ENCODE peak calls at places on chromosome 2, in five cellular contexts. One of them, this sample, is unnamed.

GRCh38 chr2:215435809-215436704 is at the start of gene FN1:
- DNase-seq in A549: peak; percentile 62
- DNase-seq in IMR-90: peak; percentile 98
- DNase-seq in H1: peak; percentile 68
- DNase-seq in K562: peak; percentile 72
- DNase-seq in this sample: peak; percentile 91

GRCh38 chr2:11768940-11769339 is 22.5 kb downstream of the LPIN1 start:
- DNase-seq in A549: no peak
- DNase-seq in IMR-90: no peak
- DNase-seq in H1: no peak
- DNase-seq in K562: no peak
- DNase-seq in this sample: no peak

GRCh38 chr2:66547887-66548286 is 113.0 kb downstream of the MEIS1 start:
- DNase-seq in A549: no peak
- DNase-seq in IMR-90: no peak
- DNase-seq in H1: no peak
- DNase-seq in K562: no peak
- DNase-seq in this sample: no peak

GRCh38 chr2:169877406-169877805 is 50.2 kb downstream of the UBR3 start:
- DNase-seq in A549: no peak
- DNase-seq in IMR-90: peak; percentile 33
- DNase-seq in H1: no peak
- DNase-seq in K562: peak; percentile 59
- DNase-seq in this sample: peak; percentile 31

GRCh38 chr2:86298411-86299390 is 38.7 kb downstream of the REEP1 start:
- DNase-seq in A549: peak; percentile 65
- DNase-seq in IMR-90: no peak
- DNase-seq in H1: no peak
- DNase-seq in K562: no peak
- DNase-seq in this sample: peak; percentile 38

GRCh38 chr2:30135541-30135940 is 11.3 kb upstream of the YPEL5 start:
- DNase-seq in A549: no peak
- DNase-seq in IMR-90: no peak
- DNase-seq in H1: no peak
- DNase-seq in K562: no peak
- DNase-seq in this sample: no peak

GRCh38 chr2:28594369-28595108 is 98.7 kb downstream of the PLB1 start:
- DNase-seq in A549: peak; percentile 90
- DNase-seq in IMR-90: peak; percentile 82
- DNase-seq in H1: peak; percentile 70
- DNase-seq in K562: peak; percentile 91
- DNase-seq in this sample: peak; percentile 72

GRCh38 chr2:215698566-215698965 is 262.7 kb upstream of the FN1 start:
- DNase-seq in A549: no peak
- DNase-seq in IMR-90: peak; percentile 96
- DNase-seq in H1: no peak
- DNase-seq in K562: no peak
- DNase-seq in this sample: no peak

GRCh38 chr2:84894131-84894586 is 11.3 kb upstream of the TMSB10 start:
- DNase-seq in A549: no peak
- DNase-seq in IMR-90: no peak
- DNase-seq in H1: no peak
- DNase-seq in K562: no peak
- DNase-seq in this sample: no peak

GRCh38 chr2:170073288-170073687 is 104.7 kb upstream of the MYO3B start:
- DNase-seq in A549: no peak
- DNase-seq in IMR-90: peak; percentile 71
- DNase-seq in H1: no peak
- DNase-seq in K562: no peak
- DNase-seq in this sample: no peak

GRCh38 chr2:234374671-234375245 is 122.1 kb downstream of the ARL4C start:
- DNase-seq in A549: no peak
- DNase-seq in IMR-90: no peak
- DNase-seq in H1: no peak
- DNase-seq in K562: no peak
- DNase-seq in this sample: no peak

GRCh38 chr2:141517180-141517851 is 613.5 kb downstream of the LRP1B start:
- DNase-seq in A549: peak; percentile 1
- DNase-seq in IMR-90: no peak
- DNase-seq in H1: no peak
- DNase-seq in K562: no peak
- DNase-seq in this sample: no peak

GRCh38 chr2:119692310-119692709 is 13.3 kb downstream of the TMEM177 start:
- DNase-seq in A549: no peak
- DNase-seq in IMR-90: no peak
- DNase-seq in H1: no peak
- DNase-seq in K562: no peak
- DNase-seq in this sample: no peak

GRCh38 chr2:7429733-7430132 is 512.5 kb downstream of the RNF144A start:
- DNase-seq in A549: peak; percentile 27
- DNase-seq in IMR-90: no peak
- DNase-seq in H1: no peak
- DNase-seq in K562: no peak
- DNase-seq in this sample: no peak

GRCh38 chr2:25521665-25522387 is 151.6 kb downstream of the DTNB start:
- DNase-seq in A549: peak; percentile 28
- DNase-seq in IMR-90: peak; percentile 81
- DNase-seq in H1: no peak
- DNase-seq in K562: peak; percentile 60
- DNase-seq in this sample: peak; percentile 72

GRCh38 chr2:107545066-107545465 is 281.6 kb upstream of the RGPD4 start:
- DNase-seq in A549: no peak
- DNase-seq in IMR-90: no peak
- DNase-seq in H1: no peak
- DNase-seq in K562: no peak
- DNase-seq in this sample: no peak

GRCh38 chr2:9164112-9164608 is 42.5 kb upstream of the ASAP2 start:
- DNase-seq in A549: no peak
- DNase-seq in IMR-90: no peak
- DNase-seq in H1: no peak
- DNase-seq in K562: no peak
- DNase-seq in this sample: no peak

GRCh38 chr2:149739171-149739879 is 151.8 kb upstream of the MMADHC start:
- DNase-seq in A549: no peak
- DNase-seq in IMR-90: peak; percentile 33
- DNase-seq in H1: no peak
- DNase-seq in K562: no peak
- DNase-seq in this sample: no peak

GRCh38 chr2:133787207-133787606 is 218.9 kb upstream of the NCKAP5 start:
- DNase-seq in A549: no peak
- DNase-seq in IMR-90: peak; percentile 77
- DNase-seq in H1: no peak
- DNase-seq in K562: no peak
- DNase-seq in this sample: no peak

GRCh38 chr2:206092297-206092696 is 6.3 kb upstream of the INO80D start:
- DNase-seq in A549: no peak
- DNase-seq in IMR-90: no peak
- DNase-seq in H1: no peak
- DNase-seq in K562: no peak
- DNase-seq in this sample: no peak

GRCh38 chr2:127953849-127954248 is 68.1 kb upstream of the AMMECR1L start:
- DNase-seq in A549: no peak
- DNase-seq in IMR-90: peak; percentile 23
- DNase-seq in H1: no peak
- DNase-seq in K562: no peak
- DNase-seq in this sample: no peak

GRCh38 chr2:125886153-125886552 is 769.8 kb upstream of the GYPC start:
- DNase-seq in A549: no peak
- DNase-seq in IMR-90: no peak
- DNase-seq in H1: no peak
- DNase-seq in K562: no peak
- DNase-seq in this sample: no peak

GRCh38 chr2:220320326-220320725 is 692.9 kb downstream of the SLC4A3 start:
- DNase-seq in A549: no peak
- DNase-seq in IMR-90: peak; percentile 73
- DNase-seq in H1: no peak
- DNase-seq in K562: no peak
- DNase-seq in this sample: no peak

GRCh38 chr2:111662771-111663470 is 221.1 kb downstream of the ANAPC1 start:
- DNase-seq in A549: no peak
- DNase-seq in IMR-90: peak; percentile 10
- DNase-seq in H1: no peak
- DNase-seq in K562: no peak
- DNase-seq in this sample: no peak

GRCh38 chr2:33411765-33412164 is 64.7 kb upstream of the RASGRP3 start:
- DNase-seq in A549: peak; percentile 84
- DNase-seq in IMR-90: peak; percentile 93
- DNase-seq in H1: no peak
- DNase-seq in K562: no peak
- DNase-seq in this sample: peak; percentile 15

GRCh38 chr2:43070676-43071491 is 155.5 kb downstream of the ZFP36L2 start:
- DNase-seq in A549: no peak
- DNase-seq in IMR-90: no peak
- DNase-seq in H1: no peak
- DNase-seq in K562: no peak
- DNase-seq in this sample: peak; percentile 56

GRCh38 chr2:104702451-104702850 is 151.5 kb upstream of the POU3F3 start:
- DNase-seq in A549: no peak
- DNase-seq in IMR-90: no peak
- DNase-seq in H1: no peak
- DNase-seq in K562: no peak
- DNase-seq in this sample: no peak
- TF ChIP-seq MAFK in A549: no peak
- TF ChIP-seq MAFK in IMR-90: no peak
- TF ChIP-seq MAFK in H1: no peak
- TF ChIP-seq MAFK in K562: no peak
- TF ChIP-seq MAFK in this sample: no peak

GRCh38 chr2:238730001-238730669 is 117.8 kb upstream of the TWIST2 start:
- DNase-seq in A549: no peak
- DNase-seq in IMR-90: no peak
- DNase-seq in H1: no peak
- DNase-seq in K562: no peak
- DNase-seq in this sample: no peak

GRCh38 chr2:238726670-238727584 is 121.0 kb upstream of the TWIST2 start:
- DNase-seq in A549: no peak
- DNase-seq in IMR-90: no peak
- DNase-seq in H1: no peak
- DNase-seq in K562: no peak
- DNase-seq in this sample: no peak

GRCh38 chr2:238729261-238729935 is 118.5 kb upstream of the TWIST2 start:
- DNase-seq in A549: no peak
- DNase-seq in IMR-90: no peak
- DNase-seq in H1: no peak
- DNase-seq in K562: no peak
- DNase-seq in this sample: no peak

GRCh38 chr2:238728322-238729260 is 119.3 kb upstream of the TWIST2 start:
- DNase-seq in A549: no peak
- DNase-seq in IMR-90: peak; percentile 76
- DNase-seq in H1: peak; percentile 19
- DNase-seq in K562: no peak
- DNase-seq in this sample: no peak

DNA sequence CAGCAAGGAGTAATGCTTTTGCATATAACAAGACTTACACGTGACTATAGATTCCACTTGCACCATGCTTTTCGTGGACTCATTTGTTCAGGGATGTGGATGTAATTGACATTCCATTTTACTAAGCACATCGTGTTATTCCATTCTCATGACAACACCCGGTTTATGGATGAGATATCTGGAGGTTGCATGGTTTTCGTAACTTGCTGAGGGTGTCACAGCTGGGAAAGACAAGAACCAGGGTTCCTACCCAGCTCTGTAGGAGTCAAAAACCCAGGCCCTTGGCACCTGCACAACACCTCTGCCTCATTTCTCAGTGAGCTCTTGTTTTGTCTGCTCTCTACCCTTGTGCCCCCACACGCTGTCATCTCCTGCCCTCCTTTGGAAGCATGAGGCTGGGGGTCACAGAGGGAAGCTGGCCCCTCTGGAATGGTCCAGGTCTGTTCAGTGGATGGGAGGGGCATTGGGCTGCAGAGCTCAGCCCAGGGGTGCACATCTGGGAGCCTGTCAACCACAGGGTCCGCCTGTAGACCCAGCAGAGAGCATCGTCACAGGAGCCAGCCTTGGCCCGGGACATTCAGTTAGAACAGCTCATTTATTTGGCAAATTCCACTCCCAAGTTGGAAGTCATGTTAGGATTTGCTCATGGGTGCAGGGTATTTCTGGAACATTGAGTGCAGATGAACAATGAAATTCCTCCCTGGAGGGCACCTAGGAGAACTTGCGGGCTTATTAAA is 120.1 kb upstream of the TWIST2 start:
- DNase-seq in A549: no peak
- DNase-seq in IMR-90: peak; percentile 57
- DNase-seq in H1: no peak
- DNase-seq in K562: no peak
- DNase-seq in this sample: no peak
- TF ChIP-seq MAFK in A549: no peak
- TF ChIP-seq MAFK in IMR-90: no peak
- TF ChIP-seq MAFK in H1: no peak
- TF ChIP-seq MAFK in K562: no peak
- TF ChIP-seq MAFK in this sample: no peak

GRCh38 chr2:22037274-22037673 is 913.5 kb downstream of the TDRD15 start:
- DNase-seq in A549: no peak
- DNase-seq in IMR-90: no peak
- DNase-seq in H1: no peak
- DNase-seq in K562: no peak
- DNase-seq in this sample: no peak

DNA sequence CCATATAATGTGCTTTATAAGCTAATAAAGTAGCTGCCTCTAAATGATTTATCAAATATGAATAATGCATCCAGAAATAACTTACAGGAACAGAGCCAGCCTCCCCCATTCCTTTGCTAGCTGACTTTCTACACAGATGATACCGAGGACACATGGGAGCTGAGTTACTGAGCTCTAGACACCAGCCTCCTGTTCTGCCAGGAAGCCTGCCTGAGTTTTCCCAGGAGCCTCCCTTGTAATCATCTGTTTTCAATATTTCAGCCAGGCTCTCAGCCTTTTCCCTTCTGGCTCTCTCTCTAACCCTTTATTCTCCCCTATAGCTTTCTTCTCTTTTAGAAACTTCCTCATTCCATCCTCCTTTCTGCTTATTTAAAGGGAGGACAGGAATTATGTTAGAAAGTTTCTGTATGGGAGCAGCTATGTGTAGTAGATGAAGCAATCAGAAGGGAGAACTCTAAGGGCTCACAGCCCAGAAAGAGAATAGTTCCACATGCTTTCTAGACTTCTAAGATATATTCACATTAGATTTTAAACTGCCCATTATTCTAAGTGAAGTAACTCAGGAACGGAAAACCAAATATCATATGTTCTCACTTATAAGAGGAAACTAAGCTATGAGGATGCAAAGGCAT is 911.7 kb downstream of the TDRD15 start:
- DNase-seq in A549: no peak
- DNase-seq in IMR-90: no peak
- DNase-seq in H1: no peak
- DNase-seq in K562: no peak
- DNase-seq in this sample: no peak
- TF ChIP-seq MAFK in A549: no peak
- TF ChIP-seq MAFK in IMR-90: no peak
- TF ChIP-seq MAFK in H1: no peak
- TF ChIP-seq MAFK in K562: no peak
- TF ChIP-seq MAFK in this sample: no peak

DNA sequence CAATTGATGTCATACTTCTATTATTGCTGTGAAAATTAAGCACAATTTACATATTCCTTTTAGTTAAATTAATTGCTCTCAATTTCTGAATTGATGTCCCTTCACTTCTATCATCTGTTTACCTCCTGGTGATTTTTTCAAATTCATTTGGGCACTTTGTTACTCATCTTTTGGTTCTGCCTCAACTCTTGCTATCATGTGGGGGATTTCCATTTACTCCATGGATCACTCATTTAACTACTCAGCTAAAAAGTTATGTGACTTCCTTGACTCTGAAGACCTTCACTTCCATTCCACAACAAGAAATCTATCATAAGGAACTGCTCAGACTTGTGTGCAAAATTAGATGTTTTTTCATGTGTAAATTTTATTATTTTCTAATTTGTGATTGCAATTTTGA is 126.2 kb downstream of the EHBP1 start:
- DNase-seq in A549: no peak
- DNase-seq in IMR-90: no peak
- DNase-seq in H1: no peak
- DNase-seq in K562: no peak
- DNase-seq in this sample: no peak
- TF ChIP-seq MAFK in A549: no peak
- TF ChIP-seq MAFK in IMR-90: no peak
- TF ChIP-seq MAFK in H1: no peak
- TF ChIP-seq MAFK in K562: no peak
- TF ChIP-seq MAFK in this sample: no peak

This sample was measured in HepG2.